ENCODE peak calls at places on chromosomes 2 and 18, in four cellular contexts. K is PC-3, T is astrocyte of the spinal cord, F is AG10803. O is an unnamed sample.

GRCh38 chr2:6808426-6808825 is 57.3 kb downstream of the CMPK2 start:
- DNase-seq in K (no peak), F (no peak), T (no peak), O (no peak)

GRCh38 chr2:8456149-8457091 is 225.4 kb upstream of the ID2 start:
- DNase-seq in F (no peak), T (no peak), K (no peak), O (no peak)

GRCh38 chr2:60513191-60513590 is 40.3 kb downstream of the BCL11A start:
- DNase-seq in F (no peak), K (no peak), T (no peak), O (no peak)

GRCh38 chr2:130365963-130366362 is 10.1 kb downstream of the PTPN18 start:
- DNase-seq in T (no peak), K (no peak), F (no peak), O (no peak)

GRCh38 chr18:79641722-79642497 is 37.7 kb upstream of the CTDP1 start:
- DNase-seq in F (no peak), T (no peak), K (no peak), O (no peak)

GRCh38 chr18:69838620-69839411 is 108.9 kb downstream of the CD226 start:
- DNase-seq in T (no peak), F (no peak), K (peak), O (no peak)

GRCh38 chr2:19350678-19351401 is 7.6 kb downstream of the OSR1 start:
- DNase-seq in K (no peak), T (no peak), F (no peak), O (no peak)

GRCh38 chr2:240250150-240250984 is 109.9 kb upstream of the OTOS start:
- DNase-seq in F (no peak), T (no peak), K (no peak), O (no peak)

GRCh38 chr2:53129851-53130250 is 637.8 kb upstream of the CHAC2 start:
- DNase-seq in T (peak), F (peak), K (peak), O (peak)

GRCh38 chr2:3198119-3198518 is 179.5 kb downstream of the EIPR1 start:
- DNase-seq in K (no peak), F (no peak), T (no peak), O (no peak)

GRCh38 chr18:39724652-39725051 is 2159.1 kb upstream of the CELF4 start:
- DNase-seq in K (no peak), F (no peak), T (peak), O (peak)

DNA sequence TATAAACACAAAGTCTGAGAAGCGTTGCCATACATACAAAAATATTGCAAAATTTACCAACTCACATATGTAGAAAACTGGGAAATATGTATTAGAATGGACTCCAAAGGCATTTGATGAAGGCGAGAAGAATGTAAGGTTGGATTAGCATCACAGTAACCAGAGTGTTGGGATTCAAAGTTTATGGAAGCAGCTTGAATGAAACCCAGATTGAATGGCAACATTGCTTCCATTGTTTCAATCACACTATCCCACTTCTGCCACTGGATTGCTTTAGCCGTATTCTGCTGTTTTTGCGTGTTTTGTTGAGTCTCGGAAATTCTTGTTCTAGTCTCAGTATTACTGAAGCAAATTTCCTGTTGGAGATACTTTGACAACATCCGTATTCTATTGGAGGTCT is 609.0 kb upstream of the LRATD1 start:
- DNase-seq in F (no peak), T (no peak), K (no peak), O (no peak)
- TF ChIP-seq CTCF in F (no peak), T (no peak), K (no peak), O (no peak)

GRCh38 chr2:159206736-159207380 is 79.6 kb downstream of the WDSUB1 start:
- DNase-seq in T (no peak), F (peak), K (no peak), O (no peak)

GRCh38 chr2:159200498-159200897 is 86.0 kb downstream of the WDSUB1 start:
- DNase-seq in T (peak), F (peak), K (no peak), O (no peak)

GRCh38 chr2:159201321-159202063 is 85.0 kb downstream of the WDSUB1 start:
- DNase-seq in K (no peak), F (peak), T (peak), O (peak)

GRCh38 chr2:159202568-159203071 is 83.9 kb downstream of the WDSUB1 start:
- DNase-seq in F (peak), K (peak), T (peak), O (peak)

GRCh38 chr2:159204381-159204780 is 82.1 kb downstream of the WDSUB1 start:
- DNase-seq in T (no peak), K (no peak), F (no peak), O (no peak)
- H3K4me3 ChIP-seq in T (no peak), K (no peak), F (no peak), O (no peak)

DNA sequence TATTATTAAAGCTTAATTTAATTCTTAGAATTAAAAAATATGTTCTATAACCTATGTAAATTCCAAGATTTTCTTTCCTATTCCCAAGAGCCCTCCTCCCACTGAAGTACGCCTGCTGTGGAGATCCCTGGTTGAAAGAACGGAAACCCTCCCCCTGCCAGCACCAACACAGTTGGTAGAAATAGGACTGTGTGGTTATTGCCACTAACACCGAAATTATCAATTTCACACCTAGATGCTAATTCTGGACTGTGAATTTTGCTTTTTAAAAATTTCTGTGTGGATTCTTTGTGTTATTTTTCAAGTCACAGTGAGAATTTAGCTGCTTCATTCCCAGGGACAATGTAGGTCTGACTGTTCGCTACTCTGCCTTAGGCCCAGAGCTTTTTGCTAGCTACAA is 305.8 kb upstream of the HNMT start:
- DNase-seq in K (no peak), F (no peak), T (no peak), O (no peak)
- TF ChIP-seq CTCF in K (no peak), F (no peak), T (no peak), O (no peak)

GRCh38 chr2:161238264-161238558 is 70.0 kb upstream of the PSMD14 start:
- DNase-seq in F (no peak), K (no peak), T (no peak), O (peak)

GRCh38 chr2:161238559-161239415 is 69.4 kb upstream of the PSMD14 start:
- DNase-seq in K (peak), F (peak), T (peak), O (peak)

GRCh38 chr2:161234627-161235026 is 73.6 kb upstream of the PSMD14 start:
- DNase-seq in K (no peak), T (no peak), F (no peak), O (no peak)

GRCh38 chr2:161239416-161240109 is 68.7 kb upstream of the PSMD14 start:
- DNase-seq in F (no peak), T (no peak), K (no peak), O (no peak)

GRCh38 chr2:161237397-161238263 is 70.6 kb upstream of the PSMD14 start:
- DNase-seq in T (peak), F (peak), K (peak), O (peak)
- H3K4me3 ChIP-seq in T (peak), F (peak), K (peak), O (peak)

GRCh38 chr2:182240862-182241371 is 185.9 kb downstream of the PDE1A start:
- DNase-seq in T (peak), K (peak), F (peak), O (no peak)
- TF ChIP-seq CTCF in T (peak), K (peak), F (peak), O (peak)

O was measured in foreskin fibroblast.